ENCODE peak calls at places on chromosomes 13 and 19, in nine cellular contexts. V, D, G, K, Y, I, H, Z and W are unnamed samples.

GRCh38 chr13:110869231-110869804 is 45.6 kb downstream of the ANKRD10 start:
- DNase-seq in V (no peak), I (peak; percentile 24), G (no peak), K (peak; percentile 29), D (peak; percentile 54), Y (no peak), Z (no peak), H (no peak), W (peak; percentile 32)

GRCh38 chr13:114146173-114146572 is 13.8 kb upstream of the RASA3 start:
- DNase-seq in H (no peak), V (no peak), G (no peak), Z (no peak), I (no peak), Y (no peak), D (no peak), K (no peak), W (no peak)

GRCh38 chr19:51364200-51365106 is 1.7 kb downstream of the ETFB start:
- DNase-seq in D (no peak), Y (no peak), Z (peak; percentile 55), G (no peak), V (no peak), K (no peak), H (no peak), I (no peak), W (peak; percentile 76)

GRCh38 chr19:8468761-8469458 is 24.1 kb downstream of the HNRNPM start:
- DNase-seq in Z (no peak), V (no peak), Y (no peak), H (no peak), G (peak; percentile 72), I (no peak), D (no peak), K (no peak), W (no peak)

GRCh38 chr19:8423821-8424223 is 10.7 kb downstream of the MARCHF2 start:
- DNase-seq in I (peak; percentile 48), G (peak; percentile 66), V (peak; percentile 98), D (peak; percentile 90), Y (peak; percentile 90), Z (peak; percentile 49), H (peak; percentile 65), K (peak; percentile 97), W (peak; percentile 97)

GRCh38 chr13:112752711-112753541 is 63.1 kb downstream of the ATP11A start:
- DNase-seq in Z (peak; percentile 75), Y (no peak), G (no peak), K (no peak), I (no peak), H (no peak), V (no peak), D (no peak), W (no peak)

GRCh38 chr19:28980236-28980868 is 232.6 kb downstream of the UQCRFS1 start:
- DNase-seq in H (no peak), D (no peak), G (no peak), I (peak; percentile 70), Y (no peak), Z (no peak), K (no peak), V (no peak), W (no peak)

GRCh38 chr13:102707465-102707864 is 12.6 kb upstream of the METTL21C start:
- DNase-seq in K (no peak), I (no peak), G (peak; percentile 53), H (no peak), V (no peak), Z (no peak), D (no peak), Y (no peak), W (peak; percentile 42)

GRCh38 chr13:40344270-40345148 is 321.9 kb downstream of the FOXO1 start:
- DNase-seq in Z (no peak), I (no peak), V (no peak), D (no peak), H (no peak), K (no peak), G (no peak), Y (no peak), W (no peak)

GRCh38 chr19:5926641-5927438 is 12.8 kb downstream of the CAPS start:
- DNase-seq in D (peak; percentile 74), G (peak; percentile 83), K (peak; percentile 62), V (peak; percentile 76), I (no peak), H (no peak), Z (no peak), Y (peak; percentile 54), W (no peak)

GRCh38 chr13:45409993-45410392 is 8.2 kb downstream of the SLC25A30 start:
- DNase-seq in G (no peak), K (no peak), V (no peak), Z (no peak), Y (no peak), H (no peak), D (no peak), I (no peak), W (no peak)

GRCh38 chr13:34243396-34243795 is 425.4 kb downstream of the RFC3 start:
- DNase-seq in K (no peak), D (no peak), H (no peak), G (no peak), V (no peak), Z (no peak), I (no peak), Y (no peak), W (no peak)

GRCh38 chr13:25881136-25881926 is 170.5 kb downstream of the SHISA2 start:
- DNase-seq in Z (no peak), I (no peak), K (no peak), V (no peak), D (no peak), H (no peak), G (no peak), Y (no peak), W (no peak)

GRCh38 chr13:79901336-79901735 is 420.4 kb downstream of the NDFIP2 start:
- DNase-seq in Z (peak; percentile 51), I (peak; percentile 29), K (no peak), D (no peak), V (no peak), Y (no peak), H (no peak), G (no peak), W (no peak)

GRCh38 chr13:27535546-27535945 is 84.8 kb downstream of the LNX2 start:
- DNase-seq in Z (no peak), K (no peak), I (no peak), G (no peak), V (no peak), H (no peak), Y (no peak), D (no peak), W (no peak)

GRCh38 chr13:100129605-100130004 is 40.7 kb downstream of the PCCA start:
- DNase-seq in Z (no peak), D (no peak), G (no peak), Y (peak; percentile 41), I (peak; percentile 50), H (no peak), V (peak; percentile 23), K (no peak), W (no peak)

GRCh38 chr19:34255546-34255945 is 1.2 kb downstream of the GARRE1 start:
- DNase-seq in G (no peak), Z (no peak), H (no peak), V (no peak), Y (no peak), D (no peak), K (no peak), I (no peak), W (no peak)
- H3K27ac ChIP-seq in G (no peak overlapping the region), Z (no peak overlapping the region), H (peak overlapping the region; percentile 94), V (peak overlapping the region; percentile 90), Y (peak overlapping the region; percentile 83), D (peak overlapping the region; percentile 96), K (no peak overlapping the region), I (no peak overlapping the region), W (no peak overlapping the region)

GRCh38 chr19:38251564-38252051 is 4.6 kb downstream of the PPP1R14A start:
- DNase-seq in D (peak; percentile 71), Y (no peak), V (peak; percentile 73), H (no peak), Z (no peak), K (peak; percentile 63), I (peak; percentile 56), G (no peak), W (peak; percentile 59)
- H3K4me3 ChIP-seq in D (no peak overlapping the region), Y (no peak overlapping the region), V (peak overlapping the region; percentile 94), H (peak overlapping the region; percentile 8), Z (peak overlapping the region; percentile 30), K (peak overlapping the region; percentile 11), I (peak overlapping the region; percentile 54), G (no peak overlapping the region), W (no peak overlapping the region)

GRCh38 chr19:1269478-1270167 is 491 bp downstream of the CIRBP start:
- DNase-seq in G (peak; percentile 92), Y (peak; percentile 89), H (peak; percentile 89), D (peak; percentile 84), I (peak; percentile 81), Z (peak; percentile 89), K (peak; percentile 89), V (peak; percentile 86), W (peak; percentile 94)
- TF ChIP-seq CTCF in G (no peak), Y (no peak), H (no peak), D (no peak), I (no peak), Z (no peak), K (no peak), V (no peak), W (no peak)

GRCh38 chr13:21676611-21677021 is 5.7 kb downstream of the FGF9 start:
- DNase-seq in V (no peak), Z (no peak), K (no peak), I (peak; percentile 77), G (peak; percentile 11), H (peak; percentile 58), D (no peak), Y (peak; percentile 34), W (no peak)

GRCh38 chr13:21675095-21676007 is 4.5 kb downstream of the FGF9 start:
- DNase-seq in V (no peak), K (no peak), Y (peak; percentile 66), D (peak; percentile 27), H (peak; percentile 73), I (peak; percentile 61), G (peak; percentile 36), Z (peak; percentile 66), W (peak; percentile 62)

GRCh38 chr13:21673592-21674270 is 2.9 kb downstream of the FGF9 start:
- DNase-seq in H (peak; percentile 81), G (peak; percentile 83), Y (peak; percentile 39), I (peak; percentile 83), Z (peak; percentile 77), V (no peak), K (no peak), D (peak; percentile 62), W (peak; percentile 25)

GRCh38 chr13:21672811-21673591 is 2.1 kb downstream of the FGF9 start:
- DNase-seq in K (no peak), Z (no peak), V (no peak), D (no peak), Y (no peak), I (no peak), G (no peak), H (no peak), W (peak; percentile 26)

GRCh38 chr13:21674271-21675009 is 3.6 kb downstream of the FGF9 start:
- DNase-seq in Y (no peak), V (no peak), H (peak; percentile 54), Z (peak; percentile 49), K (no peak), G (peak; percentile 42), D (no peak), I (peak; percentile 65), W (peak; percentile 45)
- H3K27ac ChIP-seq in Y (no peak overlapping the region), V (no peak overlapping the region), H (peak overlapping the region; percentile 32), Z (no peak overlapping the region), K (no peak overlapping the region), G (no peak overlapping the region), D (no peak overlapping the region), I (no peak overlapping the region), W (peak overlapping the region; percentile 61)

GRCh38 chr13:48317511-48317981 is 14.0 kb downstream of the RB1 start:
- DNase-seq in K (no peak), Z (no peak), I (no peak), D (no peak), V (no peak), Y (no peak), H (no peak), G (no peak), W (no peak)
- H3K4me3 ChIP-seq in K (no peak overlapping the region), Z (no peak overlapping the region), I (no peak overlapping the region), D (peak overlapping the region; percentile 36), V (peak overlapping the region; percentile 47), Y (no peak overlapping the region), H (no peak overlapping the region), G (no peak overlapping the region), W (no peak overlapping the region)